ENCODE peak calls at places on chromosomes 5 and 9, in seven cellular contexts. B, C, L, E, U, A and X are unnamed samples.

GRCh38 chr9:88992556-88992955 is 1.3 kb downstream of the S1PR3 start:
- DNase-seq in A (peak), C (no peak), L (no peak), E (no peak), U (peak), B (no peak), X (no peak)

GRCh38 chr5:176438959-176439757 is 9.0 kb upstream of the FAF2 start:
- DNase-seq in E (no peak), B (no peak), A (no peak), L (peak), C (no peak), U (no peak), X (no peak)

GRCh38 chr5:176188506-176189193 is 49.6 kb upstream of the SIMC1 start:
- DNase-seq in L (no peak), E (no peak), U (no peak), B (no peak), A (no peak), C (no peak), X (no peak)

GRCh38 chr5:7325975-7326911 is 69.7 kb upstream of the ADCY2 start:
- DNase-seq in E (no peak), A (peak), U (no peak), L (no peak), C (no peak), B (no peak), X (no peak)

GRCh38 chr5:173611706-173612105 is 4.7 kb downstream of the BOD1 start:
- DNase-seq in C (no peak), B (no peak), E (no peak), L (no peak), U (no peak), A (no peak), X (no peak)

GRCh38 chr5:125478599-125478998 is 732.2 kb upstream of the ZNF608 start:
- DNase-seq in U (no peak), L (no peak), C (no peak), E (no peak), B (no peak), A (no peak), X (no peak)

GRCh38 chr9:129685220-129685932 is 19.9 kb downstream of the PRRX2 start:
- DNase-seq in B (no peak), E (peak), A (no peak), L (peak), U (no peak), C (no peak), X (peak)

GRCh38 chr9:130942679-130943078 is 3.6 kb upstream of the FIBCD1 start:
- DNase-seq in B (no peak), L (no peak), A (no peak), E (no peak), U (no peak), C (no peak), X (no peak)

GRCh38 chr5:103234239-103234975 is 24.2 kb upstream of the MACIR start:
- DNase-seq in B (no peak), U (no peak), L (no peak), C (no peak), E (no peak), A (no peak), X (no peak)

GRCh38 chr9:74821636-74822035 is 66.1 kb downstream of the TRPM6 start:
- DNase-seq in B (no peak), L (no peak), C (no peak), A (no peak), U (no peak), E (no peak), X (no peak)
- H3K27ac ChIP-seq in B (no peak), L (no peak), C (no peak), A (no peak), U (no peak), E (no peak), X (no peak)

DNA sequence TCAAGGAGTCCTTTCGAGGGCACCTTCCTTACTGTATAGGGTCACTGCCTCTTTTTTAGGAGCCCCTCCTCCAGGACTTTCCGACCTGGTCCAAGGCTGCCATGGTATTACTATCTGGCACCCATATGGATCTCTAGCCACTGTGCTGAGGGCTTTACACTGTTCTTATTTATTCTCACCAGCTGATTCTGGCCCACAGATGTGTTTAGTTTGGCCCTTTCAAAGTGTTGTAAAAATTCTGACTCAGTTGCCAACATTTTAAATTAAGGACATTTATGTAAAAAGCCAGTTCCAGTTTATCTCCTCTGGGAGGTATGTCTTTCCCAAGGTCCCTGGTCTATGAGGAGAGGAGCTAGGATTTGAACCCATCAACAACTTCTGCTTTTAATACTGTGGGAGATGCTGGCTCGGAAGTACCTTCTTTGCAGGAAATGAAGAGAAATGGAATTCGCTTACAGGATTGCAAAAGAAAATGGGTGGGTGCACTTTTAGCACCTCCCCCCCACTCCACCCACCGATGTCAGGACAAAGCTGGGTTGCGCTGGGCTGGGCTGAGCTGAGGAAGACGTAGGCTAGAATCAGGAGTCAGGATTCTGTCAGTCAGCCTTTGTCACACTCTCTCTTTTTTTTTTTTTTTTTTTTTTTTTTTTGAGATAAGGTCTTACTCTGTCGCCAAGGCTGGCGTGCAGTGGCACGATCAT is 7.8 kb downstream of the JADE2 start:
- DNase-seq in U (peak), C (peak), A (peak), B (no peak), L (no peak), E (no peak), X (no peak)
- H3K27ac ChIP-seq in U (peak), C (no peak), A (peak), B (no peak), L (no peak), E (no peak), X (peak)

DNA sequence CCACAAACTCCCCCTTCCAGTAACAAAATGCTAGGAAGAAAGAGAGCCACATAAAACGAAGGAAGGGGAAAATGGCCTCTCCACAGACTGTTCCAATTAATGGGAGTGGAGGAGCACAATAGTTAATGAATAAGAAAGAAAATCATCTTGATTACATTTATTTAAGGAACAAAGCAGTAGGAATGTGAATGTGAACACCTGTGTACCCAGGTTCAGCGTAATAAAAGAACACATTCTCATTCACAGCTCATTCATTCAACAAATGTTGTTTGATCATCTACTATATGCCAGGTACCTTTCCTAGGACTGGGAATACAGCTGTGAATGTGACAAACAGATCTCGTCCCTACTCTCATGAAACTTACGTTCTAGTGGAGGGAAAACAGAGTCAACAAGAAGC is 35.7 kb downstream of the SIL1 start:
- DNase-seq in A (no peak), E (no peak), U (no peak), L (no peak), B (no peak), C (no peak), X (no peak)
- H3K27ac ChIP-seq in A (no peak), E (no peak), U (no peak), L (no peak), B (no peak), C (no peak), X (no peak)

GRCh38 chr5:157550668-157551067 is 24.9 kb downstream of the ADAM19 start:
- DNase-seq in B (no peak), U (no peak), E (no peak), A (no peak), C (no peak), L (no peak), X (no peak)
- H3K27ac ChIP-seq in B (no peak), U (no peak), E (no peak), A (no peak), C (peak), L (no peak), X (no peak)

GRCh38 chr5:128093368-128093767 is 9.8 kb downstream of the SLC12A2 start:
- DNase-seq in L (no peak), E (no peak), A (no peak), C (no peak), U (no peak), B (no peak), X (no peak)

GRCh38 chr5:128097224-128097623 is 13.7 kb downstream of the SLC12A2 start:
- DNase-seq in E (no peak), C (no peak), A (no peak), B (no peak), U (no peak), L (no peak), X (no peak)

GRCh38 chr5:128092144-128092543 is 8.6 kb downstream of the SLC12A2 start:
- DNase-seq in C (no peak), L (no peak), U (no peak), E (no peak), A (no peak), B (no peak), X (no peak)

GRCh38 chr5:128091579-128091978 is 8.0 kb downstream of the SLC12A2 start:
- DNase-seq in L (no peak), B (no peak), U (no peak), C (no peak), A (no peak), E (no peak), X (no peak)
- H3K27ac ChIP-seq in L (no peak), B (no peak), U (no peak), C (no peak), A (no peak), E (no peak), X (no peak)

DNA sequence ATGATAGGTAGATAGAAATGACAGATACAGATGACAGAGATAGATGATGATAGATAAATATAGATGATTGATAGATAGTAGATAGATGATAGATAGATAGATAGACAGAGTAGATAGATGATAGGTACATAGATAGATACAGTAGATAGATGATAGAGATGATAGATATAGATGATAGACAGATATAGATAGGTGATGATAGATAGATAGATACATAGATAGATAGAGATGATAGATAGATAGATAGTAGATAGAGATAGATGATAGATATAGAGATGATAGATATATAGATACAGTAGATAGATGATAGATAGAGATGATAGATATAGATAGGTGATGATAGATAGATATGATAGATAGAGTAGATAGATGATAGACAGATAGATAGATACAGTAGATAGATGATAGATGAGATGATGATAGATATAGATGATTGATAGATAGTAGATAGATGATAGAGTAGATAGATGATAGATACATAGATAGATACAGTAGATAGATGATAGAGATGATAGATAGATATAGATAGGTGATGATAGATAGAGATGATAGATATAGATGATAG is 95.7 kb upstream of the SMIM23 start:
- DNase-seq in C (no peak), E (no peak), B (no peak), L (no peak), U (no peak), A (no peak), X (no peak)
- H3K27ac ChIP-seq in C (no peak), E (no peak), B (no peak), L (no peak), U (no peak), A (no peak), X (no peak)

DNA sequence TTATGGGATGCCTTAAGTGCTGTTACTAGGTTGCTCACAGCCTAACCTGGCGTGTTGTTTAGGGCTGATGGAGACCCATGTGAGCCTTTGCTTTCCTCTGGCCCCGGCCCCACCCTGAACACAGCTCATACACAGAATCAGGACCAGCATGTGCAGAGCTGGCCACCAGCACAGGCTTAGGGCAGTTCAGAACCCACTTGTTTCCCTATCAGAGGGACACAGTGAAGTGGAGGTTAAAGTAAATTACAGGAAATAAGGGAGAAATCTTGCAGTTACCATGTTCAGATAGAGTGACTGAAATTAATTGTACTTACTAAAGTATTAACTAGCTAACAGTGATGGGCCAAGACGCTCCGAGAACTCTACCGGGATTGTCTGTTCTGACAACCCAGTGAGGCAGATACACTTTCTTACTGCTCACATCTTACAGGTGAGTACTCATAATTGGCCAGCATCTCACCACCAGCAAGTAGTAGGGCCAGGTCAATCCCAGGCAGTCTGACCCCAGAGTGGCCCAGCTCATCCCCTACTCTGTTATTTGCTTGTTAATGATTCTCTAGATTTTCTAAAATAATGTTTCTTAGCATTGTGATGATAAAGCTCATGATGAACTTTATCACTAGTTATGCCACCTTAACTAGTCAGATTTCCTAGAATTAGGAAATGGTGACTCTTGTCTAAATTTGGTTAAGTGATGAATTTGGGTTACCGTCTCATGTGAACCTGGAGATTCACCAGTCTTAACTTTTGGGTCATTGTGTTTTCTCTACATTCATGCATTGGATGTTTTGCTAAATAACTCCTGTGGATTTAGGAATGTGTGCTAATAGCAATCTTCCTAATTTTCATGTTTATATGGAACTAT is 15.4 kb downstream of the CCT5 start:
- DNase-seq in A (no peak), C (no peak), L (no peak), U (no peak), E (no peak), B (no peak), X (no peak)
- H3K27ac ChIP-seq in A (no peak), C (no peak), L (no peak), U (no peak), E (no peak), B (no peak), X (peak)

DNA sequence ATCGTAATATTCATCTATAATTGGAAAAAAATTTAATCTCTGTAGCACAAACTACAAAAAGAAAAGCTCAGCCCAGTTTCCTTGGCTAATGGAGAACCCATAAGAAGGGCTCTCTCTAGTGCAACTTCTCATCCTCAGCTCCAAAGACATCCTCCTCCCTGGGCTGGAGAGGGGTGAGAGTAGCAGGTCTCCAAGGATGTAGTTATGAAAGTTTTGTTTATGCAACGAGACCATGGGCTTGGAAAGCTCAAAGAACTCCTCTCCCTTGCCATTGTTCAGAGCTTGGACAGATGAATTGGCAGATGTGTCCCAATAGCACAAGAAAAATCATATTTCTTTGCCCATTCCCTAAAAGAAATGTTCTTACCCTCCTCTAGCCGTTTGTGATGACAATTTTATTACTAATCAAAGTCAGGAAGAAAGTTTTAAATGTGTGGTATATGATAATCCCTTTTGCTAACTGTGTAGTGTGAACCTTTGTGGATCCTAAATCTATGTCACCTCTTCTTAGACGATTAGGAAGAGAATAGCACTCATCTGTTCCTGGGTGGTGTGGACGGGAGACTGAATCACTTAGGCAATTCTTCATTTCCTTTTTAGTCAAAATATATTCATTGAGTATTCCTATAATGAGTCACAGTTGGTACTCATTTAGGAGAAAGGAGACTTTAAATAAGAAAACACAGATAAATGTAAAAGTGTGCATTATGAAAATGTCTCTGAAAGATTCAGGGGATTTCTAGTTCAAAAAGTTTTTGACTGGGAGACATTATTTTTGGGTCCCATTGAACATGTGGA is 52.2 kb downstream of the GARNL3 start:
- DNase-seq in B (no peak), E (no peak), C (no peak), U (no peak), L (no peak), A (peak), X (no peak)
- H3K27ac ChIP-seq in B (no peak), E (no peak), C (no peak), U (peak), L (no peak), A (peak), X (peak)